ENCODE peak calls at places on chromosome 15, in seven cellular contexts. One of them, this sample, is unnamed.

GRCh38 chr15:52012210-52012609 is 6.8 kb upstream of the MAPK6 start:
- DNase-seq in neuronal stem cell: no peak
- DNase-seq in IMR-90: no peak
- DNase-seq in CD8-positive, alpha-beta memory T cell: no peak
- DNase-seq in CD4-positive, alpha-beta memory T cell: no peak
- DNase-seq in mesendoderm: no peak
- DNase-seq in tibial artery: no peak
- DNase-seq in this sample: no peak

GRCh38 chr15:32790352-32790999 is 72.7 kb downstream of the GREM1 start:
- DNase-seq in neuronal stem cell: no peak
- DNase-seq in tibial artery: no peak
- DNase-seq in CD8-positive, alpha-beta memory T cell: no peak
- DNase-seq in IMR-90: peak
- DNase-seq in mesendoderm: no peak
- DNase-seq in CD4-positive, alpha-beta memory T cell: no peak
- DNase-seq in this sample: no peak

GRCh38 chr15:98943609-98944111 is 63.9 kb downstream of the PGPEP1L start:
- DNase-seq in neuronal stem cell: no peak
- DNase-seq in CD4-positive, alpha-beta memory T cell: no peak
- DNase-seq in mesendoderm: peak
- DNase-seq in IMR-90: peak
- DNase-seq in tibial artery: no peak
- DNase-seq in CD8-positive, alpha-beta memory T cell: no peak
- DNase-seq in this sample: no peak

GRCh38 chr15:92733934-92734521 is 78.5 kb upstream of the FAM174B start:
- DNase-seq in CD4-positive, alpha-beta memory T cell: peak
- DNase-seq in CD8-positive, alpha-beta memory T cell: peak
- DNase-seq in tibial artery: no peak
- DNase-seq in mesendoderm: peak
- DNase-seq in IMR-90: peak
- DNase-seq in neuronal stem cell: no peak
- DNase-seq in this sample: no peak

GRCh38 chr15:48866141-48866563 is 11.8 kb upstream of the EID1 start:
- DNase-seq in mesendoderm: no peak
- DNase-seq in IMR-90: peak
- DNase-seq in CD8-positive, alpha-beta memory T cell: no peak
- DNase-seq in tibial artery: no peak
- DNase-seq in CD4-positive, alpha-beta memory T cell: no peak
- DNase-seq in neuronal stem cell: no peak
- DNase-seq in this sample: no peak

GRCh38 chr15:23532019-23532418 is 33.5 kb upstream of the MKRN3 start:
- DNase-seq in CD4-positive, alpha-beta memory T cell: no peak
- DNase-seq in tibial artery: no peak
- DNase-seq in neuronal stem cell: no peak
- DNase-seq in IMR-90: no peak
- DNase-seq in CD8-positive, alpha-beta memory T cell: no peak
- DNase-seq in mesendoderm: no peak
- DNase-seq in this sample: no peak

GRCh38 chr15:100277087-100277855 is 64.5 kb downstream of the ADAMTS17 start:
- DNase-seq in CD8-positive, alpha-beta memory T cell: no peak
- DNase-seq in neuronal stem cell: no peak
- DNase-seq in CD4-positive, alpha-beta memory T cell: no peak
- DNase-seq in tibial artery: no peak
- DNase-seq in mesendoderm: no peak
- DNase-seq in IMR-90: no peak
- DNase-seq in this sample: no peak

GRCh38 chr15:75966073-75966472 is 46.2 kb downstream of the NRG4 start:
- DNase-seq in neuronal stem cell: no peak
- DNase-seq in tibial artery: no peak
- DNase-seq in CD4-positive, alpha-beta memory T cell: no peak
- DNase-seq in CD8-positive, alpha-beta memory T cell: no peak
- DNase-seq in IMR-90: peak
- DNase-seq in mesendoderm: no peak
- DNase-seq in this sample: no peak

GRCh38 chr15:25863067-25863967 is at the start of gene ATP10A:
- DNase-seq in tibial artery: peak
- DNase-seq in mesendoderm: peak
- DNase-seq in CD8-positive, alpha-beta memory T cell: peak
- DNase-seq in neuronal stem cell: peak
- DNase-seq in CD4-positive, alpha-beta memory T cell: peak
- DNase-seq in IMR-90: peak
- DNase-seq in this sample: no peak

DNA sequence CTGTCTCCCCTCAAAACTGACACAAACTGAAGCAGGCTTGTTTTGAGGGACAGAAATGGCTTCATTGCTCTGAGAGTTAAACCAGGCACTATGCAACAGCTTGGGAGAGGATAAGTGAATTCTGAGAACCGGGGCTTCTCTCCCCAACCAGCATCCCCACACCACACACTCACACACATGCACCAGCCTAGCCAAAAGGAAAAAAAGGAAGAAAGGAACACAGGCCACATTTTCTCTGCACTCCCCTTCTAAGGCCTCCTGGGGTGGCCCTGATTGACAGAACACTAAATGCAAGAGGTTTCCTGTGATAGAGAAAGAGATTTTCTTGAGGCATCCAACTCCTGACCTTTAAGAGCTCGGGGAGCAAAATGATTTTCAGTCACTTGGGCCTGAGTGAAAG is 177.5 kb downstream of the TLE3 start:
- DNase-seq in CD4-positive, alpha-beta memory T cell: no peak
- DNase-seq in neuronal stem cell: no peak
- DNase-seq in mesendoderm: no peak
- DNase-seq in IMR-90: no peak
- DNase-seq in tibial artery: no peak
- DNase-seq in CD8-positive, alpha-beta memory T cell: no peak
- DNase-seq in this sample: no peak
- H3K4me3 ChIP-seq in CD4-positive, alpha-beta memory T cell: no peak
- H3K4me3 ChIP-seq in neuronal stem cell: no peak
- H3K4me3 ChIP-seq in mesendoderm: no peak
- H3K4me3 ChIP-seq in IMR-90: no peak
- H3K4me3 ChIP-seq in tibial artery: no peak
- H3K4me3 ChIP-seq in CD8-positive, alpha-beta memory T cell: no peak
- H3K4me3 ChIP-seq in this sample: no peak

GRCh38 chr15:29677450-29677849 is 144.8 kb downstream of the TJP1 start:
- DNase-seq in CD8-positive, alpha-beta memory T cell: no peak
- DNase-seq in neuronal stem cell: no peak
- DNase-seq in tibial artery: no peak
- DNase-seq in IMR-90: no peak
- DNase-seq in mesendoderm: no peak
- DNase-seq in CD4-positive, alpha-beta memory T cell: no peak
- DNase-seq in this sample: no peak

GRCh38 chr15:29677871-29678431 is 144.3 kb downstream of the TJP1 start:
- DNase-seq in neuronal stem cell: no peak
- DNase-seq in mesendoderm: no peak
- DNase-seq in tibial artery: no peak
- DNase-seq in CD8-positive, alpha-beta memory T cell: no peak
- DNase-seq in CD4-positive, alpha-beta memory T cell: no peak
- DNase-seq in IMR-90: no peak
- DNase-seq in this sample: no peak

GRCh38 chr15:29674661-29675533 is 147.4 kb downstream of the TJP1 start:
- DNase-seq in tibial artery: no peak
- DNase-seq in CD8-positive, alpha-beta memory T cell: no peak
- DNase-seq in IMR-90: peak
- DNase-seq in neuronal stem cell: peak
- DNase-seq in CD4-positive, alpha-beta memory T cell: no peak
- DNase-seq in mesendoderm: peak
- DNase-seq in this sample: peak

GRCh38 chr15:29676961-29677402 is 145.3 kb downstream of the TJP1 start:
- DNase-seq in CD8-positive, alpha-beta memory T cell: no peak
- DNase-seq in tibial artery: no peak
- DNase-seq in neuronal stem cell: no peak
- DNase-seq in CD4-positive, alpha-beta memory T cell: no peak
- DNase-seq in mesendoderm: no peak
- DNase-seq in IMR-90: peak
- DNase-seq in this sample: no peak

DNA sequence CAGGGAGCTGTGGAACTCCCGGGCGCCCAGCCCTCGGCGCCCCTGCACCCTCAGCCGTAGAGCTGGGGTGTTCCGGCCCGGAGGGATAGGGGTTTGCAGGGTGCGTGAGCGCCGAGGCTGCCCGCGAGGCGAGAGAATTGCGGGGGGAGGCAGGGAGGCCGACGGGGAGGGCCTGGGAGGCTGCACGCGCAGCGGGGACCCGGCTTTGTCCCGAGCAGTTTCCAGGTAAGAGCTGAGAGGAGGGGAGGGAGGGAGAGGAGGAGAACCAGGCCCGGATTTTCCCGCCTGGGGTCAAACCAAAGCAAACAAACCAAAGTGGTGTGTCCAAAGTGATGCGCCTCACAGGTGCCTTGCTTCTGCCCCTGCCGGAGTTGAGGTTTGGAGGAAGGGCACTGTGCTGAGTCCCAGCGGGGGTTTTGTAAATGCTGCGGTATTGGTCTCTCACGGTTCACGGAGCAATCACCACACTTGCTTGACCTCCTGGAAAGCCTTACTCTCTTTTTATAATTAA is 146.4 kb downstream of the TJP1 start:
- DNase-seq in IMR-90: no peak
- DNase-seq in mesendoderm: peak
- DNase-seq in CD8-positive, alpha-beta memory T cell: no peak
- DNase-seq in neuronal stem cell: no peak
- DNase-seq in tibial artery: no peak
- DNase-seq in CD4-positive, alpha-beta memory T cell: no peak
- DNase-seq in this sample: no peak
- H3K4me3 ChIP-seq in IMR-90: no peak
- H3K4me3 ChIP-seq in mesendoderm: peak
- H3K4me3 ChIP-seq in CD8-positive, alpha-beta memory T cell: no peak
- H3K4me3 ChIP-seq in neuronal stem cell: peak
- H3K4me3 ChIP-seq in tibial artery: peak
- H3K4me3 ChIP-seq in CD4-positive, alpha-beta memory T cell: no peak
- H3K4me3 ChIP-seq in this sample: no peak

GRCh38 chr15:45114076-45114750 is at the start of the genes DUOX2 and DUOXA2:
- DNase-seq in CD4-positive, alpha-beta memory T cell: no peak
- DNase-seq in neuronal stem cell: no peak
- DNase-seq in tibial artery: no peak
- DNase-seq in CD8-positive, alpha-beta memory T cell: no peak
- DNase-seq in mesendoderm: no peak
- DNase-seq in IMR-90: no peak
- DNase-seq in this sample: no peak

GRCh38 chr15:45113380-45113990 is 487 bp downstream of the DUOX2 start:
- DNase-seq in CD8-positive, alpha-beta memory T cell: no peak
- DNase-seq in neuronal stem cell: no peak
- DNase-seq in CD4-positive, alpha-beta memory T cell: no peak
- DNase-seq in mesendoderm: no peak
- DNase-seq in tibial artery: no peak
- DNase-seq in IMR-90: no peak
- DNase-seq in this sample: no peak

GRCh38 chr15:45111390-45112142 is 2.4 kb downstream of the DUOX2 start:
- DNase-seq in tibial artery: no peak
- DNase-seq in neuronal stem cell: no peak
- DNase-seq in mesendoderm: no peak
- DNase-seq in CD4-positive, alpha-beta memory T cell: no peak
- DNase-seq in IMR-90: no peak
- DNase-seq in CD8-positive, alpha-beta memory T cell: no peak
- DNase-seq in this sample: no peak

GRCh38 chr15:45112143-45112591 is 1.8 kb downstream of the DUOX2 start:
- DNase-seq in mesendoderm: no peak
- DNase-seq in neuronal stem cell: no peak
- DNase-seq in tibial artery: no peak
- DNase-seq in CD8-positive, alpha-beta memory T cell: no peak
- DNase-seq in IMR-90: no peak
- DNase-seq in CD4-positive, alpha-beta memory T cell: no peak
- DNase-seq in this sample: no peak

GRCh38 chr15:45112592-45113379 is 1.2 kb downstream of the DUOX2 start:
- DNase-seq in neuronal stem cell: no peak
- DNase-seq in tibial artery: no peak
- DNase-seq in CD4-positive, alpha-beta memory T cell: no peak
- DNase-seq in IMR-90: no peak
- DNase-seq in CD8-positive, alpha-beta memory T cell: no peak
- DNase-seq in mesendoderm: no peak
- DNase-seq in this sample: no peak
- H3K4me3 ChIP-seq in neuronal stem cell: peak
- H3K4me3 ChIP-seq in tibial artery: peak
- H3K4me3 ChIP-seq in CD4-positive, alpha-beta memory T cell: no peak
- H3K4me3 ChIP-seq in IMR-90: no peak
- H3K4me3 ChIP-seq in CD8-positive, alpha-beta memory T cell: peak
- H3K4me3 ChIP-seq in mesendoderm: no peak
- H3K4me3 ChIP-seq in this sample: no peak

DNA sequence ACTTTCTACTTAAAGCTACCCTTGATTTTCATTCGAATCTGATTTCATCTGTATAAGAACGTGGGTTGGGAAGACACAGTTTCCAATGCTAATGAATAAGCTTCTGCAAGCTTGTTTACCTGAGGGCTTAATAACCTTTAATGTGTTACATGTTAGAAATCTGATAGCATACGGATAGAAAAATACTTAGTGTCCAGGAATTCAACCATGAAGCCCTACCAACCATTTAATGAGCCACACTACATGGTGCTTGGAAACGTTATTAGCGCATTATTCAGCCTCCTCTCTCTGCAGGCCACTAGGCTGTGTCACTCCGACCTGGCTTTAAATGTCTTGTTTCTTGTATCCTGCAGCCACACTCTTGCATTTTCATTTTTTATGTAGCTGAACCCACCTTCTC is 1.6 kb downstream of the FAM81A start:
- DNase-seq in CD8-positive, alpha-beta memory T cell: no peak
- DNase-seq in IMR-90: no peak
- DNase-seq in CD4-positive, alpha-beta memory T cell: no peak
- DNase-seq in mesendoderm: no peak
- DNase-seq in neuronal stem cell: no peak
- DNase-seq in tibial artery: no peak
- DNase-seq in this sample: no peak
- H3K4me3 ChIP-seq in CD8-positive, alpha-beta memory T cell: no peak
- H3K4me3 ChIP-seq in IMR-90: no peak
- H3K4me3 ChIP-seq in CD4-positive, alpha-beta memory T cell: no peak
- H3K4me3 ChIP-seq in mesendoderm: no peak
- H3K4me3 ChIP-seq in neuronal stem cell: no peak
- H3K4me3 ChIP-seq in tibial artery: no peak
- H3K4me3 ChIP-seq in this sample: no peak

This sample was measured in Jurkat, Clone E6-1.